ENCODE peak calls at places on chromosomes 11 and 22, in seven cellular contexts. M is stimulated activated CD4-positive, alpha-beta T cell treated with anti-CD3 and anti-CD28 coated beads, Interleukin-1b, Interleukin-23, amount 100 ng/mL, for 24 hours; D is hepatocyte; Y is non-pigmented ciliary epithelial cell; V is activated T-cell treated with anti-CD3 and anti-CD28 coated beads, Interleukin-2, amount 50 U/mL, for 48 hours; I is NCI-H187 treated with DMSO at 0.1 percent for 48 hours; P is T-helper 1 cell. C is an unnamed sample.

GRCh38 chr22:17349172-17349571 is 20.1 kb upstream of the CECR2 start:
- DNase-seq in M (no peak), D (no peak), Y (no peak), V (no peak), I (no peak), P (no peak), C (no peak)

GRCh38 chr11:1260023-1260501 is 37.2 kb downstream of the MUC5B start:
- DNase-seq in M (peak), D (peak), Y (no peak), V (peak), I (no peak), P (no peak), C (no peak)

GRCh38 chr11:133082851-133083488 is 449.3 kb downstream of the OPCML start:
- DNase-seq in M (peak), D (peak), Y (no peak), V (peak), I (no peak), P (no peak), C (no peak)

GRCh38 chr11:78649361-78650215 is 74.9 kb upstream of the NARS2 start:
- DNase-seq in M (no peak), D (no peak), Y (no peak), V (no peak), I (no peak), P (no peak), C (no peak)

GRCh38 chr11:62805991-62806441 is 776 bp upstream of the NXF1 start:
- DNase-seq in M (no peak), D (no peak), Y (no peak), V (peak), I (no peak), P (no peak), C (no peak)

GRCh38 chr11:8261921-8262551 is 1.6 kb downstream of the LMO1 start:
- DNase-seq in M (no peak), D (no peak), Y (no peak), V (no peak), I (no peak), P (no peak), C (peak)

GRCh38 chr22:19873960-19874306 is 19.3 kb upstream of the GNB1L start:
- DNase-seq in M (no peak), D (no peak), Y (no peak), V (no peak), I (no peak), P (no peak), C (peak)

GRCh38 chr22:47174096-47174495 is 411.6 kb downstream of the TBC1D22A start:
- DNase-seq in M (no peak), D (no peak), Y (no peak), V (no peak), I (no peak), P (no peak), C (peak)

GRCh38 chr11:93392862-93393261 is 62.3 kb downstream of the DEUP1 start:
- DNase-seq in M (no peak), D (no peak), Y (no peak), V (no peak), I (no peak), P (no peak), C (no peak)

GRCh38 chr11:111320728-111321568 is 22.6 kb downstream of the POU2AF3 start:
- DNase-seq in M (no peak), D (peak), Y (no peak), V (no peak), I (no peak), P (no peak), C (no peak)

GRCh38 chr22:32745251-32745995 is 56.1 kb upstream of the TIMP3 start:
- DNase-seq in M (no peak), D (peak), Y (no peak), V (no peak), I (no peak), P (no peak), C (peak)

GRCh38 chr11:105609341-105609781 is 512 bp upstream of the GRIA4 start:
- DNase-seq in M (no peak), D (peak), Y (no peak), V (peak), I (no peak), P (no peak), C (no peak)

GRCh38 chr11:69801513-69802335 is 17.5 kb downstream of the FGF3 start:
- DNase-seq in M (peak), D (peak), Y (no peak), V (peak), I (no peak), P (no peak), C (no peak)

GRCh38 chr22:44733426-44734106 is 18.8 kb upstream of the ARHGAP8 start:
- DNase-seq in M (no peak), D (no peak), Y (no peak), V (no peak), I (no peak), P (no peak), C (no peak)

GRCh38 chr22:19527321-19527721 is 3.1 kb upstream of the CLDN5 start:
- DNase-seq in M (no peak), D (no peak), Y (no peak), V (no peak), I (no peak), P (no peak), C (no peak)

GRCh38 chr11:105132716-105133511 is 6.7 kb downstream of the CARD18 start:
- DNase-seq in M (no peak), D (no peak), Y (peak), V (no peak), I (no peak), P (no peak), C (no peak)

GRCh38 chr22:38167988-38168407 is 13.6 kb downstream of the PLA2G6 start:
- DNase-seq in M (no peak), D (no peak), Y (no peak), V (no peak), I (no peak), P (no peak), C (peak)

GRCh38 chr22:45977003-45977395 is at the start of gene WNT7B:
- DNase-seq in M (no peak), D (peak), Y (no peak), V (peak), I (no peak), P (no peak), C (no peak)

GRCh38 chr11:64569300-64569970 is 21.6 kb upstream of the SLC22A12 start:
- DNase-seq in M (no peak), D (no peak), Y (no peak), V (no peak), I (no peak), P (no peak), C (peak)

GRCh38 chr11:64963072-64963631 is 8.8 kb downstream of the MAJIN start:
- DNase-seq in M (no peak), D (no peak), Y (no peak), V (no peak), I (no peak), P (no peak), C (no peak)

GRCh38 chr11:61706452-61707400 is 26.5 kb downstream of the DAGLA start:
- DNase-seq in M (no peak), D (no peak), Y (no peak), V (no peak), I (no peak), P (no peak), C (no peak)

GRCh38 chr22:33850724-33851123 is 69.6 kb downstream of the LARGE1 start:
- DNase-seq in M (no peak), D (no peak), Y (no peak), V (no peak), I (no peak), P (no peak), C (no peak)

GRCh38 chr11:129960216-129961214 is 42.1 kb downstream of the PRDM10 start:
- DNase-seq in M (no peak), D (peak), Y (peak), V (no peak), I (no peak), P (no peak), C (no peak)

GRCh38 chr22:50706481-50707125 is 31.4 kb upstream of the ACR start:
- DNase-seq in M (no peak), D (no peak), Y (no peak), V (no peak), I (no peak), P (no peak), C (no peak)

GRCh38 chr22:28141614-28142013 is 222.6 kb upstream of the PITPNB start:
- DNase-seq in M (no peak), D (no peak), Y (peak), V (no peak), I (no peak), P (no peak), C (no peak)

GRCh38 chr11:15920856-15921629 is 435.3 kb downstream of the SOX6 start:
- DNase-seq in M (no peak), D (no peak), Y (no peak), V (no peak), I (no peak), P (no peak), C (no peak)

GRCh38 chr22:46758867-46759290 is 3.6 kb upstream of the TBC1D22A start:
- DNase-seq in M (no peak), D (peak), Y (no peak), V (peak), I (no peak), P (no peak), C (no peak)

GRCh38 chr11:45226901-45227300 is 59.2 kb downstream of the SYT13 start:
- DNase-seq in M (no peak), D (no peak), Y (no peak), V (no peak), I (no peak), P (no peak), C (no peak)

GRCh38 chr11:125871391-125872137 is 15.9 kb upstream of the HYLS1 start:
- DNase-seq in M (no peak), D (peak), Y (no peak), V (peak), I (no peak), P (no peak), C (no peak)

GRCh38 chr11:94597896-94598295 is 30.7 kb downstream of the PIWIL4 start:
- DNase-seq in M (no peak), D (no peak), Y (no peak), V (no peak), I (no peak), P (no peak), C (no peak)

GRCh38 chr11:9815486-9816136 is 151.7 kb downstream of the SWAP70 start:
- DNase-seq in M (no peak), D (no peak), Y (no peak), V (no peak), I (no peak), P (no peak), C (no peak)

GRCh38 chr11:96472085-96472484 is 82.3 kb downstream of the JRKL start:
- DNase-seq in M (no peak), D (no peak), Y (no peak), V (no peak), I (no peak), P (no peak), C (no peak)

GRCh38 chr22:35523167-35523928 is 17.3 kb upstream of the RASD2 start:
- DNase-seq in M (no peak), D (no peak), Y (no peak), V (no peak), I (no peak), P (no peak), C (no peak)

GRCh38 chr22:26357813-26358212 is 71.2 kb upstream of the ASPHD2 start:
- DNase-seq in M (no peak), D (no peak), Y (no peak), V (no peak), I (no peak), P (no peak), C (no peak)

GRCh38 chr11:67292671-67293070 is 3.6 kb downstream of the ANKRD13D start:
- DNase-seq in M (no peak), D (no peak), Y (no peak), V (no peak), I (no peak), P (no peak), C (no peak)

GRCh38 chr22:43474161-43475101 is 62.6 kb downstream of the MPPED1 start:
- DNase-seq in M (no peak), D (peak), Y (no peak), V (no peak), I (no peak), P (no peak), C (no peak)

GRCh38 chr11:133115099-133115498 is 417.2 kb downstream of the OPCML start:
- DNase-seq in M (no peak), D (no peak), Y (no peak), V (no peak), I (no peak), P (no peak), C (no peak)

C was measured in suprapubic skin.